ENCODE peak calls at places on chromosomes 11 and 22, in four cellular contexts. L, E, Q and S are unnamed samples.

GRCh38 chr22:29315286-29316195 is at the start of gene RASL10A:
- DNase-seq in L (no peak), E (peak), Q (no peak), S (peak)

GRCh38 chr11:75341583-75341982 is 9.9 kb downstream of the ARRB1 start:
- DNase-seq in Q (no peak), L (no peak), E (no peak), S (no peak)

GRCh38 chr11:112219476-112220232 is 6.6 kb upstream of the PTS start:
- DNase-seq in E (peak), Q (peak), L (peak), S (no peak)

GRCh38 chr11:111730031-111730430 is 36.2 kb downstream of the PPP2R1B start:
- DNase-seq in L (no peak), E (no peak), Q (no peak), S (no peak)

GRCh38 chr22:37324340-37325023 is 42.2 kb downstream of the CYTH4 start:
- DNase-seq in Q (no peak), L (no peak), E (no peak), S (no peak)

GRCh38 chr11:19493446-19493845 is 219.2 kb upstream of the NAV2 start:
- DNase-seq in L (no peak), Q (no peak), E (no peak), S (no peak)

GRCh38 chr11:73361953-73362776 is 14.0 kb upstream of the RELT start:
- DNase-seq in Q (no peak), L (no peak), E (peak), S (peak)

GRCh38 chr22:19143967-19144400 is 467 bp downstream of the ESS2 start:
- DNase-seq in E (peak), Q (no peak), L (no peak), S (no peak)

GRCh38 chr11:68694404-68695297 is 10.3 kb downstream of the GAL start:
- DNase-seq in Q (no peak), L (no peak), E (no peak), S (no peak)

GRCh38 chr22:17339095-17339693 is 30.1 kb upstream of the CECR2 start:
- DNase-seq in Q (no peak), L (no peak), E (peak), S (no peak)

GRCh38 chr11:20584093-20584774 is 15.2 kb upstream of the SLC6A5 start:
- DNase-seq in L (peak), Q (no peak), E (no peak), S (no peak)

GRCh38 chr22:24516301-24516737 is 21.2 kb downstream of the UPB1 start:
- DNase-seq in L (peak), E (no peak), Q (no peak), S (no peak)

GRCh38 chr22:50544078-50544745 is 1.5 kb upstream of the KLHDC7B start:
- DNase-seq in Q (no peak), L (no peak), E (no peak), S (peak)

GRCh38 chr11:71281901-71282300 is 29.5 kb upstream of the SHANK2 start:
- DNase-seq in E (no peak), L (no peak), Q (no peak), S (no peak)

GRCh38 chr22:38120359-38121110 is 10.1 kb upstream of the BAIAP2L2 start:
- DNase-seq in Q (no peak), L (no peak), E (no peak), S (no peak)

GRCh38 chr11:17197431-17197898 is 10.3 kb downstream of the PIK3C2A start:
- DNase-seq in Q (no peak), E (no peak), L (peak), S (no peak)

GRCh38 chr11:113603277-113604059 is 102.6 kb downstream of the TMPRSS5 start:
- DNase-seq in E (no peak), Q (no peak), L (no peak), S (no peak)

GRCh38 chr22:45159652-45160462 is 3.9 kb upstream of the NUP50 start:
- DNase-seq in Q (no peak), L (peak), E (no peak), S (no peak)

GRCh38 chr11:48041877-48042698 is 61.7 kb downstream of the PTPRJ start:
- DNase-seq in L (peak), E (no peak), Q (no peak), S (no peak)

GRCh38 chr22:47036352-47036751 is 273.9 kb downstream of the TBC1D22A start:
- DNase-seq in L (no peak), Q (no peak), E (no peak), S (no peak)

GRCh38 chr22:19766235-19766505 is 5.6 kb downstream of the TBX1 start:
- DNase-seq in L (no peak), Q (no peak), E (no peak), S (peak)

DNA sequence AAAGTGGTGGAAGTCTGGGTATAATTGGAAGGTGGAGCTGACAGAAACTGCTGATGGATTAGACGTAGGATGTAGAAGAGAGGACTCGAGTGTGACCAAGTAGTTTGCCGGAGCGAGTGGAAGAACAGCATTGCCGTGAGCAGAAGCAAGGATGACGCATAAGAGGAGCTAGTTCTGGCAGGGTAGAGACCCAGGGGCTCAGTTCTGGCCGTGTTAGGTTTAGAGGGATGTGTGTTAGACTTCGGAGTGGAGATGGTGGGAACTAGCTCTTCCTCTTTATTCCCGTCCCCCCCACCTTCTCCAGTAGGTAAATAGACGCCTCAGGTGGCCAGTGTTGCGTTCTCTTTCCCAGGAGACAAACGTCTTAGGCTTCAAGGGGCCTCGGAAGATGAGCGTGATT is 19.1 kb downstream of the TUB start:
- DNase-seq in L (no peak), Q (no peak), E (no peak), S (no peak)
- TF ChIP-seq HDAC2 in L (no peak), Q (no peak), E (no peak), S (no peak)

GRCh38 chr11:125335101-125335500 is 161.0 kb downstream of the FEZ1 start:
- DNase-seq in E (no peak), L (no peak), Q (no peak), S (no peak)

GRCh38 chr11:125338886-125339811 is 156.9 kb downstream of the FEZ1 start:
- DNase-seq in E (no peak), Q (no peak), L (no peak), S (no peak)

GRCh38 chr11:125341676-125342075 is 154.4 kb downstream of the FEZ1 start:
- DNase-seq in Q (no peak), E (no peak), L (no peak), S (no peak)

GRCh38 chr11:125337836-125338235 is 158.2 kb downstream of the FEZ1 start:
- DNase-seq in Q (no peak), L (no peak), E (no peak), S (no peak)

DNA sequence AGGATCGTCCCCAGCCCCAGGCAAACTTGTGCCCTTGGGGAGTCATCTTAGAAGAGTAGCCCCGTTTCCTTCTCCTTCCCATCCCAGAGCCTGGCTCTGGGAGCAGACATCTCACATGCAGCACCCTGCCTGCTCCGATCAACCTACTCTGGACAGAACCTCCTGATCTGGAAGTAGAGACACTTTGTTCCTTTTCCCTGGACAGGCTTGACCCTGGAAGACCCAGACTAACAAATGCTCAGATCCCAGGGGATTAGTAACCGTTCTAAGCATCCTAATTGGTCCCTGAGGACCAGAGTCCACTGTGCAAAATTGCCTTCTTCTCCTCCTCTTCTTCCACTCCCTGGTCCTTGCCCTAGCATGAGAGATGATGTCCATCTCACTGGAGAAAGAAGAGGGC is 157.6 kb downstream of the FEZ1 start:
- DNase-seq in E (no peak), Q (no peak), L (no peak), S (no peak)
- TF ChIP-seq SIN3A in E (no peak), Q (no peak), L (no peak), S (no peak)

GRCh38 chr11:84543367-84544159 is 1083.6 kb downstream of the DLG2 start:
- DNase-seq in L (no peak), E (no peak), Q (no peak), S (peak)

GRCh38 chr11:84552791-84553190 is 1074.4 kb downstream of the DLG2 start:
- DNase-seq in L (no peak), E (no peak), Q (no peak), S (no peak)

DNA sequence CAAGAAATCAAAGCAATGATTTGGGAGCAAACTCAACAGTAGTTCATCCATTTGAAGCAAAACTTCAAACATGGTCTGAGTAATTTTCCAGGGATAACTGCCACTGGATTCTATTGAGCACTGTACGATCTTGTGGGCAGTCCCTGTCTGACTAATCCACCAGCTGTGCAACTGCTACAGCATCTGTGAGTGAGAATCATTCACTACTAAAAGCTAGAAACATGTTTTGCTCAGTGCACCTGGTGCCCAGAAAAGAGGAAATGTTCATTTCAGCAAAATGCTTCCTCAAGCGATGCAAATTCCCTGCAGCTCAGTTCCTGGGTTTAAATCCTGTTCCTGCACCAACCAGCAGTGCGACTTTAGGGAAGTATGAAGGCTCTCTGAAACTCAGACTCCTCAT is 1077.9 kb downstream of the DLG2 start:
- DNase-seq in E (no peak), L (no peak), Q (no peak), S (no peak)
- TF ChIP-seq HDAC2 in E (no peak), L (no peak), Q (no peak), S (no peak)

DNA sequence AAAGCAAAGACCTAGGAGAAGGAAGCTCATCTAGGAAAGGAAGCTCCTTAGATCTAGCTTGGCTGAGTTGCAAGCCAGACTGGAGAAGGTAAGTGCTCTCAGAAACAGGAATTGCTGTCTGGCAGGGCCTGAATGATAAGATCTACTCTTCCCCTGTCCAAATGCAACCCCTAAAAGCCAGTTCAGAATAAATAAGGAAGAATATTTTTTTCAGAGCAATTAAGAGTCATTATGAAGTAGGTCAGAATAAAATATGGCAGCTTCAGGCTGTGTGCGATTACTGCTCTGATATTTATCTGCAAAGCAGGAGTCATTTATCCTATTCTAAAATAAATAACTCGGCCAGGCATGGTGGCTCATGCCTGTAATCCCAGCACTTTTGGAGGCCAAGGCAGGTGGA is 82.1 kb downstream of the PIWIL4 start:
- DNase-seq in E (no peak), L (no peak), Q (no peak), S (no peak)
- TF ChIP-seq SIN3A in E (no peak), L (no peak), Q (no peak), S (no peak)